ENCODE peak calls at places on chromosome 19, in eight cellular contexts. J is keratinocyte, R is mammary epithelial cell, D is neural progenitor cell, S is fibroblast of lung, V is dorsolateral prefrontal cortex, X is bronchial epithelial cell, B is upper lobe of left lung. Q is an unnamed sample.

GRCh38 chr19:43470288-43470687 is 4.9 kb upstream of the LYPD3 start:
- DNase-seq in S (peak; percentile 76), X (peak; percentile 62), J (no peak), R (peak; percentile 32), B (no peak), D (no peak), V (no peak), Q (no peak)

GRCh38 chr19:28609944-28610343 is 603.0 kb downstream of the UQCRFS1 start:
- DNase-seq in R (no peak), J (no peak), V (no peak), B (no peak), S (no peak), X (no peak), D (no peak), Q (no peak)

GRCh38 chr19:29495971-29496441 is 29.8 kb upstream of the VSTM2B start:
- DNase-seq in R (no peak), V (no peak), S (no peak), B (no peak), X (no peak), J (no peak), D (no peak), Q (no peak)

GRCh38 chr19:50500060-50500752 is 10.8 kb downstream of the JOSD2 start:
- DNase-seq in J (no peak), V (no peak), R (no peak), B (no peak), D (peak; percentile 69), X (no peak), S (no peak), Q (no peak)

GRCh38 chr19:4284176-4284958 is 5.3 kb downstream of the SHD start:
- DNase-seq in B (no peak), S (no peak), D (peak; percentile 87), X (no peak), V (no peak), R (no peak), J (no peak), Q (no peak)

GRCh38 chr19:42129399-42130253 is 2.6 kb downstream of the POU2F2 start:
- DNase-seq in R (peak; percentile 82), V (no peak), B (peak; percentile 59), D (no peak), X (peak; percentile 95), S (peak; percentile 45), J (peak; percentile 99), Q (peak; percentile 92)

GRCh38 chr19:35977446-35978222 is 17.4 kb upstream of the SDHAF1 start:
- DNase-seq in X (no peak), J (no peak), V (no peak), S (no peak), D (peak; percentile 79), B (peak; percentile 66), R (no peak), Q (peak; percentile 57)

GRCh38 chr19:39246951-39247669 is 1.5 kb downstream of the IFNL4 start:
- DNase-seq in R (no peak), J (no peak), X (no peak), B (peak; percentile 73), V (no peak), D (peak; percentile 59), S (peak; percentile 12), Q (peak; percentile 30)

GRCh38 chr19:34096020-34096915 is 76.0 kb upstream of the LSM14A start:
- DNase-seq in J (peak; percentile 7), D (peak; percentile 80), V (no peak), X (peak; percentile 59), B (no peak), R (peak; percentile 18), S (peak; percentile 33), Q (no peak)

GRCh38 chr19:12481781-12482504 is 2.7 kb downstream of the ZNF709 start:
- DNase-seq in D (no peak), S (no peak), B (no peak), X (no peak), J (no peak), R (no peak), V (no peak), Q (no peak)

GRCh38 chr19:53868892-53869804 is 1.5 kb downstream of the MYADM start:
- DNase-seq in V (peak; percentile 45), D (peak; percentile 92), B (peak; percentile 98), S (peak; percentile 88), J (no peak), X (peak; percentile 47), R (peak; percentile 81), Q (peak; percentile 94)

GRCh38 chr19:2986951-2987491 is 9.7 kb downstream of the TLE6 start:
- DNase-seq in S (no peak), B (no peak), J (no peak), R (no peak), X (no peak), V (no peak), D (peak; percentile 89), Q (no peak)

GRCh38 chr19:392375-392970 is 16.5 kb downstream of the C2CD4C start:
- DNase-seq in X (no peak), S (no peak), R (no peak), V (no peak), J (no peak), D (no peak), B (no peak), Q (no peak)

GRCh38 chr19:5237939-5238480 is 102.6 kb downstream of the PTPRS start:
- DNase-seq in R (no peak), B (no peak), J (no peak), V (no peak), X (no peak), D (no peak), S (no peak), Q (no peak)

GRCh38 chr19:49592486-49593232 is 1.7 kb downstream of the PRR12 start:
- DNase-seq in S (no peak), R (peak; percentile 70), D (peak; percentile 67), V (no peak), X (peak; percentile 71), B (no peak), J (no peak), Q (no peak)

GRCh38 chr19:4531562-4532165 is 3.4 kb downstream of the PLIN5 start:
- DNase-seq in R (no peak), B (no peak), J (no peak), X (no peak), V (no peak), S (no peak), D (no peak), Q (no peak)

GRCh38 chr19:53982056-53982455 is 9.4 kb upstream of the CACNG6 start:
- DNase-seq in S (peak; percentile 26), J (no peak), X (no peak), B (peak; percentile 85), V (no peak), D (peak; percentile 65), R (no peak), Q (no peak)

GRCh38 chr19:2478756-2479555 is 3.0 kb downstream of the GADD45B start:
- DNase-seq in X (peak; percentile 57), B (peak; percentile 92), J (no peak), D (peak; percentile 47), V (peak; percentile 60), R (peak; percentile 69), S (peak; percentile 74), Q (peak; percentile 79)

GRCh38 chr19:39828015-39828633 is 5.8 kb downstream of the DYRK1B start:
- DNase-seq in X (no peak), R (no peak), B (peak; percentile 50), J (no peak), S (no peak), V (no peak), D (no peak), Q (no peak)

GRCh38 chr19:46623915-46624502 is 880 bp downstream of the PTGIR start:
- DNase-seq in B (no peak), R (no peak), J (no peak), X (no peak), S (no peak), V (no peak), D (no peak), Q (no peak)

GRCh38 chr19:46625731-46626130 is 842 bp upstream of the PTGIR start:
- DNase-seq in B (no peak), V (no peak), J (no peak), R (no peak), S (no peak), D (no peak), X (no peak), Q (no peak)

GRCh38 chr19:46622118-46622446 is 2.8 kb downstream of the PTGIR start:
- DNase-seq in R (no peak), X (no peak), D (no peak), S (no peak), B (no peak), J (no peak), V (no peak), Q (no peak)

GRCh38 chr19:46626441-46626840 is 1.6 kb upstream of the PTGIR start:
- DNase-seq in V (no peak), D (no peak), S (no peak), X (no peak), B (no peak), J (no peak), R (no peak), Q (no peak)

DNA sequence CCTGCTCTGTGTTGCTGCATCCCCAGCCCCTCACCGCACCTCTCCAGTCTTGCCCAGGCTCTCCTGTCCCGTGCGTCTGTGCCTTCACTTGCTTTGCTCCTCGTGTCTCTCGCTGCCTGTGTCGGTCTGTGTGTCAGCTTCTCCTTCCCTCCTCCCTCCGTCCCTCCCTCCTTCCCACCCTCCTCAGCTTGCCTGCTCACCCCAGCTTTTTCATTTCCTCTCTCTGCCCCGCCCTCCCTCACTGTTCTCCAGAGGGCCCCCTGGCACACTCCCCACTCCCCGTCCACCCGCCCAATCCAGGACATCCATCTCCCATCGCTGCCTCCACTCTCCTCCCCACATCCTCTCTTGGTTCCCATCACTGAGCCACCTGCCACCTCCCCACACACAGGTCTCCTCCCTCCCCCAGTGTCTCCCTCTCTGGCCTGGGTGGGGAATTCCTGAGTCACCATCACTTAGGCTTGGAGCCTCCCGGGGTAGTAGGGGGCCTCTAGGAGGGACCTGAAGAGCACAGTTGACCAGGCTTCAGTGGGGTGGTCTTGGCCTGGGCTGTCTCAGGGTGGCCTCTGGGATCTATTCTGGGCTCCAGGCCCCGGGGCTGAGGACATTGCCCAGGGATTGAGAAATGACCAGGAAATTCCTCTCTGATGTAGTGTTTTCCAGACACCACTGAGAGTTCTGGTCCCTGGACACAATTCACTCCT is at the start of gene PTGIR:
- DNase-seq in R (no peak), B (no peak), J (no peak), X (peak; percentile 29), V (no peak), S (peak; percentile 67), D (no peak), Q (no peak)
- H3K4me3 ChIP-seq in R (no peak within 1 kb of the TSS), B (peak within 1 kb of the TSS; percentile 8), J (no peak within 1 kb of the TSS), X (no peak within 1 kb of the TSS), V (no peak within 1 kb of the TSS), S (peak within 1 kb of the TSS; percentile 49), D (no peak within 1 kb of the TSS), Q (peak within 1 kb of the TSS; percentile 57)

GRCh38 chr19:55264531-55264930 is 5.7 kb upstream of the PPP6R1 start:
- DNase-seq in B (no peak), S (no peak), D (no peak), J (no peak), X (no peak), R (no peak), V (no peak), Q (no peak)
- TF ChIP-seq CTCF in B (no peak), S (no peak), D (no peak), J (no peak), X (no peak), R (no peak), V (no peak), Q (no peak)

GRCh38 chr19:10418281-10419199 is 1.8 kb upstream of the PDE4A start:
- DNase-seq in D (peak; percentile 68), V (no peak), R (no peak), J (no peak), X (no peak), S (peak; percentile 46), B (peak; percentile 69), Q (no peak)
- H3K27me3 ChIP-seq in D (peaks cover 99% of the 10 kb centered on the region), V (peaks cover 27% of the 10 kb centered on the region), R (peaks cover 34% of the 10 kb centered on the region), J (peaks cover 65% of the 10 kb centered on the region), X (peaks cover 25% of the 10 kb centered on the region), S (peaks cover 34% of the 10 kb centered on the region), B (peaks cover 2% of the 10 kb centered on the region), Q (no peaks in the 10 kb centered on the region)

GRCh38 chr19:15672580-15673175 is at the start of gene CYP4F12:
- DNase-seq in D (no peak), R (peak; percentile 33), S (no peak), J (no peak), V (no peak), B (peak; percentile 86), X (peak; percentile 17), Q (no peak)
- H3K4me3 ChIP-seq in D (no peak within 1 kb of the TSS), R (no peak within 1 kb of the TSS), S (no peak within 1 kb of the TSS), J (no peak within 1 kb of the TSS), V (no peak within 1 kb of the TSS), B (no peak within 1 kb of the TSS), X (peak within 1 kb of the TSS; percentile 12), Q (no peak within 1 kb of the TSS)

Q was measured in GM06990.